ENCODE peak calls at places on chromosomes 12 and 14, in six cellular contexts. One of them, this sample, is unnamed.

GRCh38 chr14:20498622-20499021 is 6.7 kb upstream of the RNASE10 start:
- DNase-seq in IMR-90: no peak
- DNase-seq in coronary artery: no peak
- DNase-seq in spleen: no peak
- DNase-seq in testis: no peak
- DNase-seq in cardiac muscle cell: no peak
- DNase-seq in this sample: no peak

GRCh38 chr12:64351265-64351664 is 39.3 kb downstream of the C12orf56 start:
- DNase-seq in IMR-90: no peak
- DNase-seq in coronary artery: no peak
- DNase-seq in spleen: no peak
- DNase-seq in testis: no peak
- DNase-seq in cardiac muscle cell: no peak
- DNase-seq in this sample: no peak

GRCh38 chr14:33711761-33712160 is 239.1 kb downstream of the EGLN3 start:
- DNase-seq in IMR-90: no peak
- DNase-seq in coronary artery: no peak
- DNase-seq in spleen: no peak
- DNase-seq in testis: no peak
- DNase-seq in cardiac muscle cell: no peak
- DNase-seq in this sample: no peak

GRCh38 chr12:66960704-66961690 is 282.1 kb upstream of the GRIP1 start:
- DNase-seq in IMR-90: no peak
- DNase-seq in coronary artery: no peak
- DNase-seq in spleen: no peak
- DNase-seq in testis: no peak
- DNase-seq in cardiac muscle cell: no peak
- DNase-seq in this sample: no peak

GRCh38 chr12:25808604-25809003 is 149.9 kb upstream of the RASSF8 start:
- DNase-seq in IMR-90: no peak
- DNase-seq in coronary artery: no peak
- DNase-seq in spleen: no peak
- DNase-seq in testis: no peak
- DNase-seq in cardiac muscle cell: no peak
- DNase-seq in this sample: no peak

GRCh38 chr12:10190558-10191388 is 11.9 kb downstream of the TMEM52B start:
- DNase-seq in IMR-90: peak
- DNase-seq in coronary artery: no peak
- DNase-seq in spleen: no peak
- DNase-seq in testis: peak
- DNase-seq in cardiac muscle cell: peak
- DNase-seq in this sample: no peak

GRCh38 chr12:52238206-52238840 is 5.3 kb downstream of the KRT7 start:
- DNase-seq in IMR-90: no peak
- DNase-seq in coronary artery: no peak
- DNase-seq in spleen: peak
- DNase-seq in testis: no peak
- DNase-seq in cardiac muscle cell: no peak
- DNase-seq in this sample: no peak

GRCh38 chr14:28763914-28764848 is 2.4 kb upstream of the FOXG1 start:
- DNase-seq in IMR-90: no peak
- DNase-seq in coronary artery: no peak
- DNase-seq in spleen: no peak
- DNase-seq in testis: no peak
- DNase-seq in cardiac muscle cell: no peak
- DNase-seq in this sample: no peak

GRCh38 chr12:104197264-104197663 is 18.3 kb upstream of the TXNRD1 start:
- DNase-seq in IMR-90: peak
- DNase-seq in coronary artery: no peak
- DNase-seq in spleen: no peak
- DNase-seq in testis: no peak
- DNase-seq in cardiac muscle cell: no peak
- DNase-seq in this sample: no peak

GRCh38 chr14:89086060-89086382 is 261.6 kb downstream of the TTC8 start:
- DNase-seq in IMR-90: no peak
- DNase-seq in coronary artery: no peak
- DNase-seq in spleen: no peak
- DNase-seq in testis: no peak
- DNase-seq in cardiac muscle cell: no peak
- DNase-seq in this sample: no peak

GRCh38 chr14:69318241-69318640 is 58.3 kb downstream of the GALNT16 start:
- DNase-seq in IMR-90: peak
- DNase-seq in coronary artery: no peak
- DNase-seq in spleen: peak
- DNase-seq in testis: no peak
- DNase-seq in cardiac muscle cell: no peak
- DNase-seq in this sample: no peak

GRCh38 chr14:82725188-82725587 is 1191.5 kb upstream of the SEL1L start:
- DNase-seq in IMR-90: no peak
- DNase-seq in coronary artery: no peak
- DNase-seq in spleen: no peak
- DNase-seq in testis: no peak
- DNase-seq in cardiac muscle cell: no peak
- DNase-seq in this sample: no peak

GRCh38 chr12:113622410-113622809 is 150.7 kb upstream of the LHX5 start:
- DNase-seq in IMR-90: no peak
- DNase-seq in coronary artery: no peak
- DNase-seq in spleen: no peak
- DNase-seq in testis: no peak
- DNase-seq in cardiac muscle cell: no peak
- DNase-seq in this sample: no peak

GRCh38 chr12:75714462-75715322 is 203.3 kb upstream of the KRR1 start:
- DNase-seq in IMR-90: peak
- DNase-seq in coronary artery: no peak
- DNase-seq in spleen: no peak
- DNase-seq in testis: no peak
- DNase-seq in cardiac muscle cell: no peak
- DNase-seq in this sample: no peak

GRCh38 chr12:108734200-108734906 is 3.0 kb upstream of the CORO1C start:
- DNase-seq in IMR-90: peak
- DNase-seq in coronary artery: no peak
- DNase-seq in spleen: no peak
- DNase-seq in testis: no peak
- DNase-seq in cardiac muscle cell: no peak
- DNase-seq in this sample: peak

GRCh38 chr12:64522316-64522715 is 70.4 kb downstream of the TBK1 start:
- DNase-seq in IMR-90: peak
- DNase-seq in coronary artery: no peak
- DNase-seq in spleen: no peak
- DNase-seq in testis: no peak
- DNase-seq in cardiac muscle cell: no peak
- DNase-seq in this sample: no peak

GRCh38 chr12:25957898-25958253 is 606 bp upstream of the RASSF8 start:
- DNase-seq in IMR-90: peak
- DNase-seq in coronary artery: no peak
- DNase-seq in spleen: no peak
- DNase-seq in testis: no peak
- DNase-seq in cardiac muscle cell: no peak
- DNase-seq in this sample: no peak

GRCh38 chr12:109988903-109989302 is 7.3 kb downstream of the GIT2 start:
- DNase-seq in IMR-90: no peak
- DNase-seq in coronary artery: no peak
- DNase-seq in spleen: no peak
- DNase-seq in testis: no peak
- DNase-seq in cardiac muscle cell: no peak
- DNase-seq in this sample: no peak

GRCh38 chr12:89684131-89684530 is 24.5 kb downstream of the ATP2B1 start:
- DNase-seq in IMR-90: no peak
- DNase-seq in coronary artery: no peak
- DNase-seq in spleen: no peak
- DNase-seq in testis: peak
- DNase-seq in cardiac muscle cell: no peak
- DNase-seq in this sample: no peak

GRCh38 chr14:85607571-85608219 is 77.8 kb downstream of the FLRT2 start:
- DNase-seq in IMR-90: peak
- DNase-seq in coronary artery: no peak
- DNase-seq in spleen: no peak
- DNase-seq in testis: no peak
- DNase-seq in cardiac muscle cell: no peak
- DNase-seq in this sample: no peak

GRCh38 chr12:20616093-20616492 is 79.0 kb upstream of the SLCO1C1 start:
- DNase-seq in IMR-90: no peak
- DNase-seq in coronary artery: no peak
- DNase-seq in spleen: peak
- DNase-seq in testis: no peak
- DNase-seq in cardiac muscle cell: no peak
- DNase-seq in this sample: no peak

GRCh38 chr12:6946033-6946919 is 2.5 kb downstream of the C12orf57 start:
- DNase-seq in IMR-90: no peak
- DNase-seq in coronary artery: no peak
- DNase-seq in spleen: peak
- DNase-seq in testis: peak
- DNase-seq in cardiac muscle cell: peak
- DNase-seq in this sample: no peak

GRCh38 chr12:57240926-57241555 is 9.9 kb downstream of the STAC3 start:
- DNase-seq in IMR-90: no peak
- DNase-seq in coronary artery: peak
- DNase-seq in spleen: peak
- DNase-seq in testis: no peak
- DNase-seq in cardiac muscle cell: no peak
- DNase-seq in this sample: no peak

GRCh38 chr14:30906752-30907658 is 32.6 kb downstream of the COCH start:
- DNase-seq in IMR-90: peak
- DNase-seq in coronary artery: no peak
- DNase-seq in spleen: no peak
- DNase-seq in testis: no peak
- DNase-seq in cardiac muscle cell: no peak
- DNase-seq in this sample: no peak

GRCh38 chr12:38823743-38824142 is 81.6 kb downstream of the CPNE8 start:
- DNase-seq in IMR-90: no peak
- DNase-seq in coronary artery: no peak
- DNase-seq in spleen: no peak
- DNase-seq in testis: no peak
- DNase-seq in cardiac muscle cell: no peak
- DNase-seq in this sample: no peak

GRCh38 chr14:94049625-94050023 is 23.5 kb downstream of the OTUB2 start:
- DNase-seq in IMR-90: no peak
- DNase-seq in coronary artery: peak
- DNase-seq in spleen: peak
- DNase-seq in testis: no peak
- DNase-seq in cardiac muscle cell: no peak
- DNase-seq in this sample: peak

GRCh38 chr12:112422531-112422930 is 3.8 kb downstream of the PTPN11 start:
- DNase-seq in IMR-90: no peak
- DNase-seq in coronary artery: no peak
- DNase-seq in spleen: no peak
- DNase-seq in testis: peak
- DNase-seq in cardiac muscle cell: no peak
- DNase-seq in this sample: no peak

GRCh38 chr14:52954346-52955214 is 3.7 kb upstream of the FERMT2 start:
- DNase-seq in IMR-90: peak
- DNase-seq in coronary artery: no peak
- DNase-seq in spleen: no peak
- DNase-seq in testis: no peak
- DNase-seq in cardiac muscle cell: peak
- DNase-seq in this sample: no peak
- TF ChIP-seq CTCF in IMR-90: no peak
- TF ChIP-seq CTCF in coronary artery: no peak
- TF ChIP-seq CTCF in spleen: no peak
- TF ChIP-seq CTCF in testis: no peak
- TF ChIP-seq CTCF in cardiac muscle cell: no peak
- TF ChIP-seq CTCF in this sample: no peak

GRCh38 chr14:43540948-43541347 is 966.1 kb downstream of the FSCB start:
- DNase-seq in IMR-90: no peak
- DNase-seq in coronary artery: no peak
- DNase-seq in spleen: no peak
- DNase-seq in testis: no peak
- DNase-seq in cardiac muscle cell: peak
- DNase-seq in this sample: no peak
- TF ChIP-seq CTCF in IMR-90: no peak
- TF ChIP-seq CTCF in coronary artery: no peak
- TF ChIP-seq CTCF in spleen: no peak
- TF ChIP-seq CTCF in testis: no peak
- TF ChIP-seq CTCF in cardiac muscle cell: no peak
- TF ChIP-seq CTCF in this sample: no peak

DNA sequence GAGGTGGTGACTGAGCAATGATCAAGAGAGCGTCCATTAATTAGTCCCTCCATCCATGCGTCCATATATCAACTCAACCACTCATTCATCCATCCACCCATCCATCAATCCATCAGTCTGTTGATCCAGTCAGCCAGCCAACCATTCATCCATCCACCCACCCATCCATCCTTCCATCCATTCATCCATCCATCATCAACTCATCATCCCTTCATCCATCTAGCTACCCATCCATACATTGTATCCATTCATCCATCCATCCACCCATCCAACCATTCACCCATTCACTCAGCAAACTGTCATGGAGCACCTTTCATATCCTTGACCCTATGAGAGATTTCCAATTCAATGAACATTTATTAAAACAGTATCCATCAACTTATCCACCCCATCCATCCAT is 28.1 kb downstream of the MAP1LC3B2 start:
- DNase-seq in IMR-90: no peak
- DNase-seq in coronary artery: no peak
- DNase-seq in spleen: no peak
- DNase-seq in testis: no peak
- DNase-seq in cardiac muscle cell: no peak
- DNase-seq in this sample: no peak
- TF ChIP-seq CTCF in IMR-90: no peak
- TF ChIP-seq CTCF in coronary artery: no peak
- TF ChIP-seq CTCF in spleen: no peak
- TF ChIP-seq CTCF in testis: no peak
- TF ChIP-seq CTCF in cardiac muscle cell: no peak
- TF ChIP-seq CTCF in this sample: no peak

GRCh38 chr14:64602826-64603225 is 53.1 kb downstream of the PPP1R36 start:
- DNase-seq in IMR-90: no peak
- DNase-seq in coronary artery: no peak
- DNase-seq in spleen: no peak
- DNase-seq in testis: no peak
- DNase-seq in cardiac muscle cell: no peak
- DNase-seq in this sample: no peak
- TF ChIP-seq CTCF in IMR-90: no peak
- TF ChIP-seq CTCF in coronary artery: no peak
- TF ChIP-seq CTCF in spleen: no peak
- TF ChIP-seq CTCF in testis: no peak
- TF ChIP-seq CTCF in cardiac muscle cell: no peak
- TF ChIP-seq CTCF in this sample: no peak

DNA sequence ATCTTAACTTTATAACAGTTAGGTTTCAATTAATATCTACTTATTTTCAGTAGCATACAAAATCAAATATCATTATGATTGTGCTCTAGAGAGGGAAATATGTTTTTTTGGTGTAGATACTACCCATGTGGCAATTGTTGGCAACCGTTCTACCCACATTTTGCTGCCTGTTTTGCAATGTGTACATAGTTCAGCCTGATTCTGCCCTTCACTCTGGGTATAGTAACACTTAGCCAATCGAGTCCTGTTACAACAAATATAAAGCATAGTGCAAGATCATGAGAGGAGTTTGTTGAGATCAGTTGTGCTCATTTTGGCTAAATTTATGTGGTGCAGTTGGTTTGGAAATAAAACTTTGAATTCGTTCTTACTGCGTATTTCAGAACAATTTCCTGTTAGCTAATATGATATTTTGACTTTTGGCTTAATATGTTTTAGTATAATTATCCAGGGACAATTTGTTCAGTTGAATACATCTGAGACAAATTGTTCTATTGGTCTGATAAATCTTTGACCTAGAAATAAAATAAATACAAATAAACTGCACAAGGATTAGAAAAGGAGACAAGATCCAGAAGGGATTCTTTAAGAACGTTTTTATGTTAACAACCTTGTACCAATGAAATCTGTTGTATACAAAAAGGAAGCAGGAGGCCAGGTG is 76.9 kb downstream of the ATF7IP start:
- DNase-seq in IMR-90: no peak
- DNase-seq in coronary artery: no peak
- DNase-seq in spleen: no peak
- DNase-seq in testis: no peak
- DNase-seq in cardiac muscle cell: no peak
- DNase-seq in this sample: no peak
- TF ChIP-seq CTCF in IMR-90: no peak
- TF ChIP-seq CTCF in coronary artery: peak
- TF ChIP-seq CTCF in spleen: no peak
- TF ChIP-seq CTCF in testis: no peak
- TF ChIP-seq CTCF in cardiac muscle cell: no peak
- TF ChIP-seq CTCF in this sample: no peak